ENCODE peak calls at places on chromosomes 6 and 20, in nine cellular contexts. K is posterior vena cava; P is neural progenitor cell; L is activated CD8-positive, alpha-beta memory T cell treated with anti-CD3 and anti-CD28 coated beads, Interleukin-2, amount 50 U/mL, for 4 hours; H is nephron progenitor cell; N is KG1; W is OCI-LY7; Y is SK-MEL-5; C is lung. I is an unnamed sample.
A peak's percentile ranks its signal among the peaks of the same experiment; 100 is the strongest.

GRCh38 chr6:169979873-169980440 is 228.5 kb downstream of the ERMARD start:
- DNase-seq in N (no peak), K (peak; percentile 64), Y (no peak), L (no peak), H (no peak), P (no peak), W (no peak), C (no peak), I (peak; percentile 60)

GRCh38 chr20:16417001-16417400 is 156.2 kb downstream of the KIF16B start:
- DNase-seq in H (no peak), K (no peak), L (no peak), C (no peak), P (no peak), W (no peak), N (no peak), Y (no peak), I (no peak)

GRCh38 chr6:99613398-99613704 is 6.7 kb downstream of the PRDM13 start:
- DNase-seq in N (no peak), P (peak; percentile 89), Y (peak; percentile 10), K (no peak), L (peak; percentile 48), H (peak; percentile 79), C (no peak), W (peak; percentile 24), I (peak; percentile 77)

GRCh38 chr20:44621325-44621724 is 30.2 kb downstream of the ADA start:
- DNase-seq in P (no peak), L (no peak), K (no peak), W (no peak), Y (no peak), C (no peak), N (no peak), H (no peak), I (no peak)

GRCh38 chr6:138105446-138105845 is 1.8 kb downstream of the PERP start:
- DNase-seq in Y (no peak), C (no peak), N (no peak), K (no peak), P (peak; percentile 26), L (no peak), W (no peak), H (no peak), I (no peak)

GRCh38 chr6:118815495-118815894 is 78.5 kb upstream of the ASF1A start:
- DNase-seq in P (no peak), H (no peak), Y (no peak), K (no peak), N (no peak), W (no peak), C (no peak), L (no peak), I (no peak)

GRCh38 chr6:153727910-153728309 is 311.1 kb upstream of the OPRM1 start:
- DNase-seq in L (no peak), N (no peak), Y (no peak), K (no peak), P (no peak), W (no peak), H (no peak), C (no peak), I (no peak)

GRCh38 chr20:15252289-15252688 is 914.9 kb upstream of the FLRT3 start:
- DNase-seq in K (no peak), P (peak; percentile 52), W (no peak), C (no peak), Y (no peak), L (no peak), N (no peak), H (no peak), I (no peak)

GRCh38 chr20:61917459-61917858 is 148.2 kb downstream of the TAF4 start:
- DNase-seq in P (no peak), N (no peak), K (no peak), Y (no peak), H (no peak), C (no peak), W (no peak), L (no peak), I (no peak)

GRCh38 chr20:60037120-60037499 is 78.9 kb downstream of the CDH26 start:
- DNase-seq in W (no peak), P (no peak), Y (peak; percentile 25), N (no peak), H (no peak), C (no peak), L (no peak), K (no peak), I (no peak)

GRCh38 chr6:36756761-36757160 is 59.1 kb downstream of the RAB44 start:
- DNase-seq in W (peak; percentile 39), K (no peak), P (no peak), Y (no peak), C (no peak), N (no peak), L (no peak), H (no peak), I (no peak)

GRCh38 chr6:53615633-53616449 is 49.7 kb downstream of the KLHL31 start:
- DNase-seq in P (no peak), Y (no peak), C (no peak), L (no peak), N (no peak), H (no peak), W (no peak), K (no peak), I (no peak)

GRCh38 chr6:43702147-43702521 is 14.5 kb upstream of the MRPS18A start:
- DNase-seq in P (no peak), C (no peak), L (no peak), W (no peak), H (no peak), N (no peak), Y (no peak), K (no peak), I (no peak)

GRCh38 chr20:9532069-9532809 is 17.8 kb downstream of the LAMP5 start:
- DNase-seq in H (no peak), N (no peak), W (no peak), C (no peak), Y (no peak), P (no peak), K (no peak), L (no peak), I (no peak)

GRCh38 chr6:40852667-40853383 is 186.2 kb downstream of the UNC5CL start:
- DNase-seq in C (no peak), N (no peak), K (no peak), L (no peak), P (peak; percentile 33), H (peak; percentile 30), W (peak; percentile 22), Y (peak; percentile 51), I (no peak)

GRCh38 chr6:162099685-162100084 is 627.9 kb downstream of the PRKN start:
- DNase-seq in H (no peak), L (no peak), C (peak; percentile 30), K (peak; percentile 84), Y (no peak), P (no peak), N (no peak), W (no peak), I (no peak)

GRCh38 chr20:13656721-13657368 is 18.1 kb upstream of the TASP1 start:
- DNase-seq in Y (no peak), L (no peak), H (no peak), N (no peak), K (no peak), C (no peak), P (no peak), W (no peak), I (no peak)

GRCh38 chr6:48714286-48715049 is 603.5 kb upstream of the PTCHD4 start:
- DNase-seq in N (no peak), L (no peak), P (no peak), Y (no peak), H (no peak), C (no peak), K (no peak), W (no peak), I (no peak)

GRCh38 chr6:71852951-71853350 is 33.4 kb upstream of the RIMS1 start:
- DNase-seq in C (no peak), H (no peak), Y (no peak), W (no peak), L (no peak), K (no peak), N (no peak), P (no peak), I (no peak)

GRCh38 chr20:34316191-34316814 is 13.1 kb upstream of the AHCY start:
- DNase-seq in N (no peak), P (no peak), L (no peak), C (no peak), H (no peak), Y (peak; percentile 62), K (no peak), W (no peak), I (no peak)

I was measured in activated effector memory CD4-positive, alpha-beta T cell treated with anti-CD3 and anti-CD28 coated beads, Interleukin-2, amount 50 U/mL, for 16 hours.